ENCODE peak calls at places on chromosomes 16 and 17, in four cellular contexts. K is left lung, P is heart right ventricle, F is AG09319. T is an unnamed sample.

GRCh38 chr17:27336217-27336616 is 42.3 kb downstream of the WSB1 start:
- DNase-seq in K (no peak), F (no peak), P (no peak), T (no peak)

GRCh38 chr16:87123356-87124001 is 193.7 kb downstream of the C16orf95 start:
- DNase-seq in F (no peak), K (no peak), P (no peak), T (no peak)

GRCh38 chr16:2985457-2985856 is 5.2 kb upstream of the PKMYT1 start:
- DNase-seq in P (peak; percentile 58), K (no peak), F (no peak), T (no peak)

GRCh38 chr16:77376358-77376757 is 58.5 kb downstream of the ADAMTS18 start:
- DNase-seq in P (no peak), K (no peak), F (no peak), T (no peak)

GRCh38 chr16:65510850-65511249 is 389.0 kb upstream of the CDH11 start:
- DNase-seq in K (no peak), F (no peak), P (no peak), T (no peak)

GRCh38 chr17:64480951-64481350 is 15.9 kb downstream of the POLG2 start:
- DNase-seq in P (no peak), F (no peak), K (no peak), T (no peak)

GRCh38 chr17:56581635-56582605 is 11.6 kb upstream of the NOG start:
- DNase-seq in P (no peak), K (no peak), F (no peak), T (no peak)

GRCh38 chr16:17131351-17131750 is 339.4 kb downstream of the XYLT1 start:
- DNase-seq in K (no peak), P (no peak), F (no peak), T (no peak)

GRCh38 chr16:81612351-81613170 is 166.5 kb upstream of the PLCG2 start:
- DNase-seq in P (peak; percentile 64), F (no peak), K (no peak), T (no peak)

GRCh38 chr17:31319253-31319661 is 2.2 kb downstream of the EVI2A start:
- DNase-seq in P (no peak), K (no peak), F (no peak), T (no peak)

GRCh38 chr16:77169650-77170236 is 21.2 kb upstream of the MON1B start:
- DNase-seq in K (no peak), P (no peak), F (no peak), T (no peak)

GRCh38 chr17:40473573-40474365 is 27.7 kb downstream of the TNS4 start:
- DNase-seq in P (no peak), K (peak; percentile 52), F (no peak), T (no peak)

GRCh38 chr17:44749076-44750020 is 9.4 kb upstream of the ADAM11 start:
- DNase-seq in P (no peak), K (no peak), F (no peak), T (no peak)

GRCh38 chr17:52995127-52995526 is 827.6 kb upstream of the KIF2B start:
- DNase-seq in P (no peak), K (no peak), F (no peak), T (no peak)

GRCh38 chr17:31508310-31509094 is 117.0 kb downstream of the RAB11FIP4 start:
- DNase-seq in K (no peak), F (no peak), P (no peak), T (peak; percentile 64)

GRCh38 chr17:41905172-41905571 is 13.6 kb downstream of the ACLY start:
- DNase-seq in F (no peak), P (no peak), K (no peak), T (no peak)

GRCh38 chr17:57442401-57442823 is 186.1 kb downstream of the MSI2 start:
- DNase-seq in P (no peak), K (no peak), F (no peak), T (no peak)

GRCh38 chr16:3774156-3774767 is 56.9 kb upstream of the TRAP1 start:
- DNase-seq in P (peak; percentile 52), F (no peak), K (no peak), T (no peak)

GRCh38 chr17:76899414-76899813 is 31.2 kb downstream of the MGAT5B start:
- DNase-seq in F (no peak), P (no peak), K (no peak), T (no peak)

GRCh38 chr17:50074227-50074626 is 18.3 kb downstream of the ITGA3 start:
- DNase-seq in F (no peak), K (no peak), P (no peak), T (no peak)

GRCh38 chr17:8885968-8886674 is 18.6 kb upstream of the PIK3R6 start:
- DNase-seq in P (no peak), F (no peak), K (no peak), T (no peak)

GRCh38 chr16:30413116-30413806 is 5.9 kb downstream of the ZNF771 start:
- DNase-seq in K (no peak), P (no peak), F (no peak), T (no peak)

GRCh38 chr17:61002316-61002736 is 324.7 kb downstream of the BCAS3 start:
- DNase-seq in P (no peak), K (no peak), F (peak; percentile 49), T (no peak)

GRCh38 chr16:72939247-72939646 is 108.7 kb downstream of the ZFHX3 start:
- DNase-seq in K (no peak), F (no peak), P (no peak), T (no peak)

GRCh38 chr16:84131118-84131517 is 13.9 kb downstream of the HSDL1 start:
- DNase-seq in F (no peak), K (no peak), P (no peak), T (no peak)

GRCh38 chr17:31918701-31919128 is 17.2 kb upstream of the UTP6 start:
- DNase-seq in F (no peak), K (no peak), P (no peak), T (no peak)

GRCh38 chr16:54216268-54217187 is 70.1 kb downstream of the IRX3 start:
- DNase-seq in F (no peak), P (peak; percentile 39), K (no peak), T (no peak)

GRCh38 chr16:30368122-30368791 is 2.0 kb downstream of the TBC1D10B start:
- DNase-seq in P (no peak), F (no peak), K (peak; percentile 62), T (no peak)

GRCh38 chr16:17149904-17150483 is 320.8 kb downstream of the XYLT1 start:
- DNase-seq in F (no peak), K (no peak), P (no peak), T (no peak)

GRCh38 chr17:66304304-66305174 is 2.1 kb downstream of the PRKCA start:
- DNase-seq in P (no peak), K (no peak), F (no peak), T (no peak)

GRCh38 chr17:40243756-40244155 is 24.7 kb downstream of the WIPF2 start:
- DNase-seq in K (no peak), P (no peak), F (no peak), T (no peak)

GRCh38 chr16:77905356-77905920 is 116.9 kb upstream of the CLEC3A start:
- DNase-seq in K (no peak), F (no peak), P (no peak), T (no peak)

GRCh38 chr17:57404073-57404472 is 147.8 kb downstream of the MSI2 start:
- DNase-seq in K (no peak), P (no peak), F (no peak), T (no peak)

GRCh38 chr17:51015145-51015558 is 105.5 kb downstream of the SPAG9 start:
- DNase-seq in P (no peak), K (no peak), F (peak; percentile 72), T (no peak)

GRCh38 chr16:9297437-9298113 is 206.1 kb downstream of the HAPSTR1 start:
- DNase-seq in P (peak; percentile 29), K (no peak), F (no peak), T (no peak)

GRCh38 chr17:45006927-45007461 is 38.9 kb upstream of the C1QL1 start:
- DNase-seq in F (no peak), K (no peak), P (no peak), T (no peak)

DNA sequence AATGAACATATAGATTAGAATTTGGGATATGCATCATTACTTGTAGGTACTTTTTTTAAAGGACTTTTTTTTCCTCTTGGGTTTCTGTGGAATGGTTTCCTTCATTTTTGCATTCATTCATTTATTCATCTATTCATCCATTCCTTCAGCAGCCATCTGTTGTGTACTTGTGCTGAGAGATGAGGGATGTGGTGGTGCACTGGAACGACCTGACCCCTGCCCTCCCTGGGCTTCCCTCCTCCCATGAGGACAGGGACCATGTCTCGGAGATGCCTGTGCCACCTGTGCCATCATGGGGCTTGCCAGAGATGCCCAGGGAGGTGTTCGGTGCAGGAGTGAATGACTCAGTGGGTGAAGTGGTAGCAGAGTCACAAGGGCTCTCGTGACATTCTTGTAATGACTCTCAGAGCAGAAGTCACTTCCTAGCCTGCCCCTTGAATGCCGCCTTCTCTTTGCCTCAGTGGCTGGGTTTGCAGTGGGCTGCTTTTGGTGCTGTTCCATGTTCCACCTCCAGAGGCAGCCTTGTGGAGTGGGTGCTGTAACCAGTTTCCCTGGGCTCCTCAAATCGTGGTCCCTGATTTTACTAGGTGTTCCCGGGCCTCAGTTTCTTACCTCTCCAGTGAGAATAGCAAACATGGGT is 43.9 kb downstream of the CLEC16A start:
- DNase-seq in F (no peak), K (peak; percentile 64), P (no peak), T (no peak)
- TF ChIP-seq CTCF in F (peak; percentile 11), K (peak; percentile 44), P (no peak), T (no peak)

GRCh38 chr17:74972107-74972972 is at the start of gene HID1:
- DNase-seq in F (no peak), K (peak; percentile 57), P (peak; percentile 74), T (peak; percentile 55)
- TF ChIP-seq CTCF in F (no peak), K (no peak), P (no peak), T (no peak)

GRCh38 chr17:82589851-82590180 is 58.4 kb downstream of the WDR45B start:
- DNase-seq in P (no peak), K (no peak), F (no peak), T (no peak)

GRCh38 chr17:82586576-82587233 is 61.5 kb downstream of the WDR45B start:
- DNase-seq in K (no peak), P (no peak), F (no peak), T (no peak)

GRCh38 chr17:82590216-82590615 is 58.0 kb downstream of the WDR45B start:
- DNase-seq in P (no peak), F (no peak), K (no peak), T (no peak)

GRCh38 chr17:82588266-82589175 is 59.7 kb downstream of the WDR45B start:
- DNase-seq in P (no peak), K (no peak), F (no peak), T (no peak)

DNA sequence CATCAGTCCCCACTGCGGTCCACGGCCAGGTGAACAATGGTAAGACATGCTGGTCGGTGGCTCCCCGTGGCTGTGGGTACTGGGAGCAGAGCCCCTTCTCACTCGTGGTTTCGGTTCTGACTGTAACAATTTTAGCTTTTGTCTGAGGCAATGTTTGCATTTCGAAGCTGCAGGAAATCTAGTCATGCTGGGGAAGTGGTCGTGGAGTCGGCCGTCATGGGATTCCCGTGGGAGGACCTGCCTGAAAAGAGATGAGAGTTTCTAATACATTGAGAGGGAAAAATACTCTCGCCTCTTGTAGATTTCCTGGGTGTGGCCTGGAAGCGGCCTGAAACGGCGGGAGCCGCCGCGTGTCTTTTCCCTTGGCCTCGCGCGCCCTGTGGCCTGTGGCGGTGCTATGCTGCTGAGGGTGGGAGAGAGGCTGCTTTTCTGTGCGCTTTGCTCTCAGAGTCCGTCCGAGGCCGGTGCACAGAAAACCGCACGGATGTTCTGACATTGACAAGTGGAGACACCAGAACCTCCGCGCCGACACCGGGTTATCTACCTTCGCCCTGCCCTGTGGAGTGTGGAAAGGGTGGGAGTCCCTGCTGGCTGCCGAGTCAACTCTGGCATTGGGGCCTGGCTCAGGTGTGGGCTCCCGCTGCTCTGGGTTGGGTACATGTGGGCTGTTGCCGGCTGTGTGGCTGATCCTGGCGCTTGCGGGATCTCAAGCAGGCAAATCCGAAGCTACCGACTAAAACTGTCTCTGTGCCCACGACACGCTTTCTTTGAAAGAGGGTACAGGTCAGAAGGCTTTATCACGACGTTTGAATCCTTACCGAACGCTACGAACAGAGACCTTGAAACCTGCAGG is 60.8 kb downstream of the WDR45B start:
- DNase-seq in F (no peak), K (no peak), P (no peak), T (no peak)
- TF ChIP-seq CTCF in F (no peak), K (no peak), P (no peak), T (no peak)

GRCh38 chr17:74176546-74177001 is 26.9 kb upstream of the RPL38 start:
- DNase-seq in P (peak; percentile 44), K (peak; percentile 45), F (peak; percentile 14), T (no peak)
- TF ChIP-seq CTCF in P (peak; percentile 79), K (peak; percentile 84), F (peak; percentile 86), T (peak; percentile 46)